ENCODE peak calls at places on chromosomes 3 and 15, in five cellular contexts. N is fibroblast of pulmonary artery, R is SHP77, E is NAMALWA, O is aorta. L is an unnamed sample.

GRCh38 chr3:61530355-61530754 is 31.0 kb upstream of the PTPRG start:
- DNase-seq in N (peak), R (peak), E (peak), O (no peak), L (peak)

GRCh38 chr3:124758851-124759635 is 28.8 kb downstream of the UMPS start:
- DNase-seq in N (no peak), R (no peak), E (no peak), O (no peak), L (no peak)

GRCh38 chr15:38826880-38827279 is 262.3 kb upstream of the RASGRP1 start:
- DNase-seq in N (no peak), R (no peak), E (no peak), O (no peak), L (no peak)

GRCh38 chr3:161139686-161140085 is 34.5 kb upstream of the B3GALNT1 start:
- DNase-seq in N (no peak), R (no peak), E (no peak), O (no peak), L (peak)

GRCh38 chr3:159866201-159866746 is 122.4 kb upstream of the IL12A start:
- DNase-seq in N (no peak), R (no peak), E (no peak), O (no peak), L (no peak)

GRCh38 chr15:80988148-80988796 is 1.3 kb downstream of the MESD start:
- DNase-seq in N (no peak), R (no peak), E (no peak), O (no peak), L (no peak)

GRCh38 chr15:68642491-68642845 is 63.7 kb downstream of the CORO2B start:
- DNase-seq in N (no peak), R (no peak), E (no peak), O (no peak), L (no peak)

GRCh38 chr3:195698325-195699147 is 22.2 kb upstream of the MUC20 start:
- DNase-seq in N (no peak), R (no peak), E (no peak), O (peak), L (no peak)